ENCODE peak calls at places on chromosome 4, in nine cellular contexts. L, O, E, Q, V, M, T, G and Z are unnamed samples. For H3K27me3, the result is how much of the 10 kb centered on the place peaks cover.

GRCh38 chr4:107825072-107825789 is 499 bp downstream of the SGMS2 start:
- DNase-seq in Q (peak), O (no peak), M (peak), E (no peak), T (peak), L (peak), V (peak), G (peak), Z (no peak)

GRCh38 chr4:152380185-152380584 is 155.7 kb downstream of the FBXW7 start:
- DNase-seq in E (no peak), M (no peak), O (no peak), T (no peak), G (no peak), Q (no peak), L (no peak), V (no peak), Z (no peak)

GRCh38 chr4:2159931-2160330 is 82.0 kb downstream of the HAUS3 start:
- DNase-seq in L (no peak), E (no peak), V (no peak), M (no peak), G (no peak), O (no peak), T (peak), Q (no peak), Z (no peak)

GRCh38 chr4:100728861-100729260 is 211.0 kb upstream of the EMCN start:
- DNase-seq in L (no peak), G (no peak), O (no peak), Q (no peak), M (no peak), E (no peak), T (no peak), V (no peak), Z (no peak)

GRCh38 chr4:66555301-66555700 is 885.0 kb upstream of the EPHA5 start:
- DNase-seq in M (no peak), T (peak), E (no peak), Q (no peak), G (no peak), V (no peak), O (no peak), L (no peak), Z (no peak)

GRCh38 chr4:125985856-125986255 is 671.1 kb downstream of the FAT4 start:
- DNase-seq in L (no peak), G (no peak), T (no peak), O (no peak), Q (no peak), V (no peak), M (no peak), E (no peak), Z (no peak)

GRCh38 chr4:19224820-19225219 is 1026.9 kb upstream of the SLIT2 start:
- DNase-seq in L (peak), Q (no peak), M (no peak), G (no peak), T (peak), V (no peak), E (no peak), O (no peak), Z (no peak)

GRCh38 chr4:181578911-181579310 is 664.3 kb upstream of the TENM3 start:
- DNase-seq in T (no peak), E (no peak), M (no peak), G (no peak), L (no peak), V (no peak), O (no peak), Q (no peak), Z (no peak)

GRCh38 chr4:2142630-2143427 is 83.7 kb downstream of the NAT8L start:
- DNase-seq in Q (no peak), E (no peak), M (no peak), T (no peak), O (no peak), G (no peak), V (no peak), L (no peak), Z (no peak)

GRCh38 chr4:2833671-2834000 is 10.0 kb upstream of the ADD1 start:
- DNase-seq in T (no peak), L (no peak), E (peak), Q (peak), G (no peak), V (peak), O (peak), M (peak), Z (no peak)

GRCh38 chr4:130395871-130396270 is 1299.9 kb downstream of the C4orf33 start:
- DNase-seq in T (peak), Q (no peak), E (no peak), O (no peak), M (no peak), G (no peak), V (no peak), L (peak), Z (no peak)

GRCh38 chr4:74931386-74931785 is 1.5 kb upstream of the PARM1 start:
- DNase-seq in V (no peak), L (no peak), Q (no peak), G (no peak), M (no peak), T (no peak), E (no peak), O (no peak), Z (no peak)

GRCh38 chr4:74056858-74057562 is 18.5 kb upstream of the CXCL3 start:
- DNase-seq in M (no peak), Q (no peak), L (peak), V (no peak), E (no peak), T (peak), O (no peak), G (no peak), Z (no peak)

GRCh38 chr4:164012396-164013027 is 518.0 kb downstream of the TMA16 start:
- DNase-seq in O (no peak), T (no peak), Q (no peak), G (no peak), L (no peak), M (no peak), V (peak), E (no peak), Z (no peak)

GRCh38 chr4:24885342-24885741 is 27.5 kb downstream of the CCDC149 start:
- DNase-seq in L (no peak), V (no peak), M (no peak), Q (no peak), G (no peak), E (no peak), T (no peak), O (no peak), Z (no peak)

GRCh38 chr4:51894246-51894645 is 51.3 kb downstream of the DCUN1D4 start:
- DNase-seq in T (peak), O (no peak), G (no peak), L (peak), M (no peak), Q (no peak), V (no peak), E (no peak), Z (no peak)

GRCh38 chr4:47031011-47031678 is at the start of gene GABRB1:
- DNase-seq in T (peak), E (no peak), Q (peak), L (peak), G (no peak), V (peak), M (peak), O (peak), Z (no peak)

GRCh38 chr4:22389240-22389871 is 126.5 kb downstream of the ADGRA3 start:
- DNase-seq in G (peak), V (peak), E (no peak), T (peak), Q (no peak), L (peak), O (peak), M (peak), Z (no peak)

GRCh38 chr4:43163101-43163792 is 270.7 kb downstream of the GRXCR1 start:
- DNase-seq in T (no peak), G (no peak), V (no peak), M (no peak), Q (no peak), E (no peak), L (no peak), O (no peak), Z (no peak)

GRCh38 chr4:137367608-137368007 is 164.7 kb downstream of the PCDH18 start:
- DNase-seq in T (peak), O (no peak), L (no peak), G (no peak), Q (no peak), E (no peak), M (no peak), V (no peak), Z (no peak)

GRCh38 chr4:48258845-48259397 is 10.7 kb downstream of the TEC start:
- DNase-seq in T (no peak), G (no peak), V (no peak), M (no peak), E (no peak), Q (no peak), L (no peak), O (no peak), Z (no peak)

GRCh38 chr4:48254381-48255072 is 15.1 kb downstream of the TEC start:
- DNase-seq in O (no peak), T (peak), Q (peak), G (no peak), E (no peak), M (no peak), L (no peak), V (peak), Z (no peak)

GRCh38 chr4:48252313-48252712 is 17.3 kb downstream of the TEC start:
- DNase-seq in E (no peak), G (no peak), L (no peak), V (no peak), O (no peak), T (no peak), M (no peak), Q (no peak), Z (no peak)

GRCh38 chr4:48255130-48255958 is 14.3 kb downstream of the TEC start:
- DNase-seq in L (no peak), E (no peak), G (no peak), V (no peak), O (no peak), T (no peak), M (no peak), Q (no peak), Z (no peak)

GRCh38 chr4:48255959-48256342 is 13.7 kb downstream of the TEC start:
- DNase-seq in G (no peak), E (no peak), T (no peak), M (no peak), L (no peak), Q (no peak), V (no peak), O (no peak), Z (no peak)
- H3K27me3 ChIP-seq in G (under half), E (under half), T (under half), M (under half), L (under half), Q (under half), V (under half), O (under half), Z (under half)

GRCh38 chr4:56048621-56049427 is 100.1 kb downstream of the CEP135 start:
- DNase-seq in V (peak), G (peak), O (peak), L (peak), T (peak), E (no peak), M (peak), Q (peak), Z (no peak)
- TF ChIP-seq CTCF in V (peak), G (peak), O (no peak), L (peak), T (peak), E (no peak), M (peak), Q (peak), Z (peak)

DNA sequence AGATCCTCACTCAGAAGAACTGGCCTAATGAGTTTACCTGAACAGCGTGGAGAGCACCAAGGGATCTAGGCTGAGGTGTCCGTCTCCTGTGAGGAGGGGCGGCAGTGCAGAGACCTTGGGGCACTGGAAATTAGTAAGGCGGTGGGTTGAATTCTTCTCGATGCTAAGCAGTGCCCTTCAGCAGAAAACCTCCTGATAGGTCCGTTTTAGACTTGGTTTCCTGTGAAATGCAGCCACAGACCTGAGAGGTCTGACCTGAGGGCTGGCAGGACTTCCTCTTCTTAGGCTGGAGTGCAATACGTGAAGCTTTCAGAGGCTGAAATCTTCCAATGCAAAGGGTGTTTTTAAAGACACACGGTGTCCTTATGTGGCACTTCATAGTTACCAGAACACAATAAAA is at the start of gene CLNK:
- DNase-seq in V (no peak), E (no peak), Q (no peak), M (peak), L (no peak), O (no peak), T (no peak), G (no peak), Z (no peak)
- TF ChIP-seq POLR2A in V (no peak), E (no peak), Q (no peak), M (no peak), L (no peak), O (no peak), T (no peak), G (no peak), Z (no peak)

DNA sequence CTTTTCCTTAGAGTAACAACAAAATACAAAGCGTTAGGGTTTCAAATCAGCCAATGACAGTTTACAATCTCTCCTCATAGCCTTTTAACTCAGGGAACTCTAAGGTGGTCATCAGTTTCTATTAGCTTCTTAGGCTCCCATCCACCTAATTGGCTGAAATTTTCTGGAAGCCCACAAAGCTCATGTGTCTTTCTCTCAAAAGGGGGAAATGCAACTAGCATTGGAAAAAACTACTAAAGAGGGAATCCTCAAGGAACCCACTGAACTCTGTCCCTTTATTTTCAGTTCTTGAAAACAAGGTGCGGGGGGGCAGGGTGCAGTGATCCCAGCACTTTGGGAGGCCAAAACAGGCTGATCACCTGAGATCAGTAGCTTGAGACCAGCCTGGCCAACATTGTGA is 56.4 kb downstream of the PDGFC start:
- DNase-seq in M (no peak), G (no peak), V (no peak), O (no peak), E (no peak), T (no peak), L (no peak), Q (no peak), Z (no peak)
- H3K27me3 ChIP-seq in M (under half), G (under half), V (under half), O (under half), E (under half), T (under half), L (under half), Q (under half), Z (under half)